ENCODE peak calls at places on chromosomes 1 and 21, in seven cellular contexts. P, F, A, U, R, I and Y are unnamed samples.

GRCh38 chr1:3475839-3476573 is 21.5 kb downstream of the ARHGEF16 start:
- DNase-seq in P (no peak), F (no peak), A (peak), U (no peak), R (no peak), I (no peak), Y (no peak)

GRCh38 chr1:86914998-86915736 is 732 bp downstream of the HS2ST1 start:
- DNase-seq in P (peak), F (peak), A (peak), U (peak), R (peak), I (peak), Y (peak)

GRCh38 chr1:34213976-34214375 is 37.3 kb downstream of the C1orf94 start:
- DNase-seq in P (no peak), F (no peak), A (no peak), U (no peak), R (peak), I (no peak), Y (no peak)

GRCh38 chr1:4144349-4144971 is 244.4 kb upstream of the C1orf174 start:
- DNase-seq in P (no peak), F (no peak), A (no peak), U (no peak), R (no peak), I (peak), Y (no peak)

GRCh38 chr1:246947255-246947654 is 15.5 kb upstream of the AHCTF1 start:
- DNase-seq in P (no peak), F (no peak), A (no peak), U (no peak), R (no peak), I (peak), Y (peak)

GRCh38 chr1:182789138-182790076 is at the start of gene NPL:
- DNase-seq in P (peak), F (peak), A (peak), U (peak), R (peak), I (peak), Y (peak)

GRCh38 chr1:205921559-205921887 is 21.7 kb downstream of the SLC26A9 start:
- DNase-seq in P (no peak), F (peak), A (no peak), U (no peak), R (no peak), I (no peak), Y (no peak)

GRCh38 chr1:54835131-54835898 is 34.2 kb upstream of the TTC22 start:
- DNase-seq in P (no peak), F (no peak), A (no peak), U (peak), R (no peak), I (no peak), Y (no peak)

GRCh38 chr1:80248886-80249285 is 1242.4 kb upstream of the ADGRL4 start:
- DNase-seq in P (no peak), F (no peak), A (no peak), U (no peak), R (no peak), I (peak), Y (peak)

GRCh38 chr1:29162476-29163138 is 19.1 kb downstream of the SRSF4 start:
- DNase-seq in P (no peak), F (no peak), A (no peak), U (peak), R (no peak), I (no peak), Y (no peak)

GRCh38 chr1:221782970-221783369 is 41.1 kb upstream of the DUSP10 start:
- DNase-seq in P (no peak), F (no peak), A (no peak), U (no peak), R (no peak), I (no peak), Y (no peak)

GRCh38 chr1:27275686-27276085 is 41.3 kb downstream of the WDTC1 start:
- DNase-seq in P (no peak), F (no peak), A (no peak), U (no peak), R (no peak), I (no peak), Y (no peak)

GRCh38 chr1:24266398-24266941 is 52.7 kb upstream of the GRHL3 start:
- DNase-seq in P (no peak), F (no peak), A (peak), U (no peak), R (peak), I (peak), Y (peak)

GRCh38 chr1:76006234-76006633 is 68.3 kb upstream of the ST6GALNAC3 start:
- DNase-seq in P (no peak), F (no peak), A (no peak), U (no peak), R (no peak), I (peak), Y (peak)

GRCh38 chr1:2786329-2787162 is 14.9 kb downstream of the TTC34 start:
- DNase-seq in P (peak), F (no peak), A (no peak), U (peak), R (peak), I (no peak), Y (no peak)

GRCh38 chr1:219710529-219711194 is 97.8 kb upstream of the ZC3H11B start:
- DNase-seq in P (no peak), F (no peak), A (peak), U (no peak), R (peak), I (peak), Y (peak)

GRCh38 chr1:85585845-85586244 is 5.3 kb downstream of the CCN1 start:
- DNase-seq in P (no peak), F (no peak), A (peak), U (peak), R (no peak), I (peak), Y (peak)

GRCh38 chr1:205767248-205767647 is 8.0 kb downstream of the RAB29 start:
- DNase-seq in P (no peak), F (no peak), A (no peak), U (no peak), R (no peak), I (no peak), Y (no peak)

GRCh38 chr1:161738627-161739287 is 10.8 kb upstream of the DUSP12 start:
- DNase-seq in P (no peak), F (peak), A (peak), U (no peak), R (peak), I (peak), Y (peak)

GRCh38 chr1:184986250-184986649 is 11.9 kb upstream of the NIBAN1 start:
- DNase-seq in P (no peak), F (no peak), A (no peak), U (no peak), R (peak), I (peak), Y (peak)

GRCh38 chr1:206631085-206631509 is 4.2 kb upstream of the DYRK3 start:
- DNase-seq in P (peak), F (peak), A (peak), U (peak), R (peak), I (peak), Y (peak)

GRCh38 chr21:45409466-45410150 is 4.6 kb downstream of the COL18A1 start:
- DNase-seq in P (no peak), F (no peak), A (no peak), U (no peak), R (no peak), I (no peak), Y (no peak)

GRCh38 chr21:44090332-44090731 is 16.9 kb upstream of the PWP2 start:
- DNase-seq in P (no peak), F (no peak), A (no peak), U (peak), R (no peak), I (no peak), Y (no peak)

GRCh38 chr1:161492827-161493226 is 12.4 kb upstream of the FCGR2A start:
- DNase-seq in P (no peak), F (no peak), A (no peak), U (no peak), R (no peak), I (no peak), Y (no peak)

GRCh38 chr1:37058424-37058988 is 24.2 kb upstream of the GRIK3 start:
- DNase-seq in P (no peak), F (no peak), A (no peak), U (no peak), R (no peak), I (no peak), Y (no peak)

GRCh38 chr1:9149837-9150581 is 21.1 kb upstream of the GPR157 start:
- DNase-seq in P (no peak), F (no peak), A (no peak), U (no peak), R (no peak), I (no peak), Y (no peak)

GRCh38 chr1:1021010-1021845 is 1.3 kb downstream of the AGRN start:
- DNase-seq in P (no peak), F (no peak), A (no peak), U (no peak), R (peak), I (peak), Y (peak)

GRCh38 chr1:35005711-35006110 is 20.6 kb upstream of the TMEM35B start:
- DNase-seq in P (no peak), F (no peak), A (no peak), U (no peak), R (no peak), I (no peak), Y (no peak)

GRCh38 chr1:229570891-229571516 is 12.5 kb upstream of the ABCB10 start:
- DNase-seq in P (no peak), F (no peak), A (no peak), U (no peak), R (no peak), I (no peak), Y (no peak)

GRCh38 chr1:54570161-54570560 is 22.1 kb downstream of the ACOT11 start:
- DNase-seq in P (no peak), F (no peak), A (no peak), U (no peak), R (no peak), I (no peak), Y (no peak)

GRCh38 chr1:241156231-241156965 is 200.6 kb downstream of the RGS7 start:
- DNase-seq in P (no peak), F (no peak), A (no peak), U (no peak), R (peak), I (peak), Y (peak)

GRCh38 chr1:45216861-45217260 is 10.5 kb upstream of the ZSWIM5 start:
- DNase-seq in P (no peak), F (no peak), A (no peak), U (no peak), R (peak), I (no peak), Y (no peak)

GRCh38 chr1:164720329-164721036 is 161.5 kb downstream of the PBX1 start:
- DNase-seq in P (no peak), F (no peak), A (no peak), U (no peak), R (no peak), I (no peak), Y (no peak)

GRCh38 chr1:2135425-2135824 is 59.1 kb downstream of the FAAP20 start:
- DNase-seq in P (peak), F (no peak), A (peak), U (no peak), R (peak), I (peak), Y (peak)

GRCh38 chr1:193914871-193915270 is 728.5 kb upstream of the B3GALT2 start:
- DNase-seq in P (no peak), F (no peak), A (no peak), U (no peak), R (no peak), I (no peak), Y (no peak)

GRCh38 chr1:205681364-205681763 is 1.1 kb upstream of the SLC45A3 start:
- DNase-seq in P (no peak), F (no peak), A (no peak), U (no peak), R (no peak), I (no peak), Y (no peak)

GRCh38 chr1:166925791-166926483 is 49.4 kb downstream of the ILDR2 start:
- DNase-seq in P (peak), F (no peak), A (no peak), U (no peak), R (peak), I (peak), Y (peak)

GRCh38 chr1:228090613-228091081 is 8.1 kb downstream of the ARF1 start:
- DNase-seq in P (no peak), F (no peak), A (no peak), U (no peak), R (no peak), I (peak), Y (peak)

GRCh38 chr1:20058531-20058930 is 11.5 kb upstream of the PLA2G5 start:
- DNase-seq in P (no peak), F (no peak), A (no peak), U (peak), R (no peak), I (peak), Y (peak)

GRCh38 chr1:213570487-213570886 is 417.3 kb upstream of the PROX1 start:
- DNase-seq in P (no peak), F (no peak), A (no peak), U (no peak), R (no peak), I (no peak), Y (no peak)

GRCh38 chr1:211967704-211968103 is 67.7 kb downstream of the INTS7 start:
- DNase-seq in P (no peak), F (no peak), A (no peak), U (no peak), R (no peak), I (no peak), Y (no peak)

GRCh38 chr1:211975152-211975941 is 60.0 kb downstream of the INTS7 start:
- DNase-seq in P (no peak), F (no peak), A (no peak), U (no peak), R (no peak), I (peak), Y (no peak)

GRCh38 chr1:211978596-211978995 is 56.8 kb downstream of the INTS7 start:
- DNase-seq in P (no peak), F (no peak), A (no peak), U (no peak), R (no peak), I (no peak), Y (no peak)

GRCh38 chr1:211973541-211973940 is 61.8 kb downstream of the INTS7 start:
- DNase-seq in P (no peak), F (no peak), A (no peak), U (no peak), R (no peak), I (no peak), Y (no peak)
- H3K4ac ChIP-seq in P (no peak), F (no peak), A (no peak), U (no peak), R (no peak), I (no peak), Y (no peak)

GRCh38 chr1:64909021-64909420 is 57.3 kb downstream of the JAK1 start:
- DNase-seq in P (no peak), F (no peak), A (no peak), U (no peak), R (no peak), I (no peak), Y (no peak)
- H3K4ac ChIP-seq in P (no peak), F (no peak), A (no peak), U (no peak), R (no peak), I (no peak), Y (no peak)

DNA sequence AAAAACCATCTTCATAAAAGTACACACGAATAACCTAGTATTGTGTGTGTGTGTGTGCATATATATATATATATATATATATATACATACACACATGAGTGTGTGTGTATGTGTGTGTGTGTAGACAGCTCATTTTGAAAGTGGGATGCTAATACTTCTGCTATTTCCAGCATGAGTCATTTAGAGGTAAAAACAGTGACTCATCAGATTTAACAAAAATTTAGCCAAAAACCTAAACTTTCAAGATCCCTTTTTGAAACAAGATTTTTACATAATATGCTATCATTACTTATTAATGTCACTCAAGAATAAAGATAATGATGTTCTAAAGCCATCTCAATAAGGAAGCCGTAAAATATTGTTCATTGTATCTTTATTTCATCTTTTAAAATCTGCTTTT is 35.6 kb upstream of the ADGRL4 start:
- DNase-seq in P (no peak), F (no peak), A (no peak), U (no peak), R (peak), I (peak), Y (peak)
- H3K4ac ChIP-seq in P (no peak), F (no peak), A (no peak), U (no peak), R (no peak), I (no peak), Y (no peak)

GRCh38 chr1:30785714-30786113 is 28.1 kb upstream of the LAPTM5 start:
- DNase-seq in P (no peak), F (no peak), A (no peak), U (no peak), R (no peak), I (no peak), Y (no peak)
- H3K4ac ChIP-seq in P (no peak), F (no peak), A (no peak), U (no peak), R (no peak), I (no peak), Y (no peak)

GRCh38 chr1:118043624-118044023 is 114.1 kb downstream of the WDR3 start:
- DNase-seq in P (no peak), F (no peak), A (no peak), U (no peak), R (no peak), I (no peak), Y (no peak)
- H3K4ac ChIP-seq in P (no peak), F (no peak), A (no peak), U (no peak), R (no peak), I (no peak), Y (no peak)

DNA sequence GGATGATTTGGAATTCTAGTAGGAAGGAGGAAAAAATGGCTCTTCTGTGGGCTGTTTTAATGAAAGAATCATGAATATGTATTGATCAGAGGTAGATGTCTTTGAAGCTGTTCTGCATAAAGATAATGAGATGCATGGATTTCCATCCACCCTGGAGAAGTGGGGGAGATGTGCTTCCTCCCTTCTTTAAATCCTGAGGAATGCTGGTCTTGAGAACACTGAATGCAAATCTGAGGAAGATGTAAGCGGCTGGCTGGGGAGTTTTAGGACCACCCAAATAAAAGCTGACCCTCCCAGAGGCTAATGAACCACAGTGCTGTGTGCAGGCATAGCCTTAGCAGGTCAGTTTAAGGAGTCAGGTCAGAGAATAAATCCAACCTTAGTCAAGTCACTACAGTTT is 37.3 kb downstream of the ZMYND12 start:
- DNase-seq in P (no peak), F (no peak), A (no peak), U (no peak), R (peak), I (no peak), Y (no peak)
- H3K4ac ChIP-seq in P (no peak), F (no peak), A (no peak), U (no peak), R (no peak), I (no peak), Y (no peak)

DNA sequence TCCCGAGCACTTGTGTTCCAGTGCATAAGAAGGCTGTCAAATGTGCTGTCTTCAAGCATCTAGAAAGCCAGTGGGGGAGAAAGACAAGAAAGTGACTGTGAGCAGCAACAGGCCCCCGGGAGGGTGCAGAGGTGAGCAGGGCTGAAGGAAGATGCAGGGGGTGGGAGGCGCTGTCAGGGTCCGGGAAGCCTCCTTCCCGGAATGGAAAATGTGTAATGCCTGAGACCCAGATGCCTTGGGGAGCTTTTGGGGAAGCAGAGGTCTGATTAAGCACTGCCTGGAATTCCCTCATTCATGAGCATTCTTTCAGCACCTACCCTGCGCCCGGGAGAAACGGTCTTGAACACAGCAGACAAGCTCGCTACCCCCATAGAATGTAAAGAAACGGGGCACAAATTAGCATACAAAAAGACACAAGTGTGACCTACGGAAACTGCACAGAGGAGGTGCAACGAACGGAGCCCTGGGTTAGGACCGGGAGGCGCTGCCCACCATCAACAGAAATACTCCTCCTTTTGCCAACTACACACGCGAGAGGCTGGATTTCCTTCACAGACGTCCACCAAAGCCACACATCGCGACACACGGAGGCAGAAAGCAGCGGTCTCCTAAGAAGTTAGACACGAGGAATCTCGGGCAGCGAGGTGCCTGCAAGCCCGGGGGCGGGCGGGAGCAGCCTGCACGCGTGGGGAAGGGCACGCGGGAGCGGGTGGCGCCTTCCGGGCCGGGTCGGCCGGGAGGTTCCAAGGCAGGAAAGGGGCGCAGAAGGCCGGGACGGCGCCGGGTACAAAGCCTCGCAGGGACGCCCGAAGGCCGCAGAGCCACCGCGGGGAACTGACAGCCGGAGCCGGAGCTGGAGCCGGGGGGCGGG is 1.1 kb downstream of the NPHP4 start:
- DNase-seq in P (peak), F (no peak), A (no peak), U (no peak), R (peak), I (peak), Y (peak)
- H3K4ac ChIP-seq in P (no peak), F (no peak), A (no peak), U (no peak), R (no peak), I (no peak), Y (no peak)